ENCODE peak calls at places on chromosomes 13 and 19, in nine cellular contexts. One of them, this sample, is unnamed.

GRCh38 chr19:55106591-55106990 is 10.8 kb downstream of the PPP1R12C start:
- DNase-seq in psoas muscle: no peak
- DNase-seq in activated CD4-positive, alpha-beta T cell treated with anti-CD3 and anti-CD28 coated beads for 24 hours: no peak
- DNase-seq in foreskin melanocyte: no peak
- DNase-seq in stimulated activated CD4-positive, alpha-beta T cell treated with anti-CD3 and anti-CD28 coated beads, Interleukin-4, amount 100 ng/mL, for 4 hours: no peak
- DNase-seq in bronchial epithelial cell: no peak
- DNase-seq in ovary: no peak
- DNase-seq in astrocyte: no peak
- DNase-seq in germinal center: no peak
- DNase-seq in this sample: no peak

GRCh38 chr13:113552079-113552478 is 32.5 kb upstream of the TFDP1 start:
- DNase-seq in foreskin melanocyte: no peak
- DNase-seq in astrocyte: no peak
- DNase-seq in psoas muscle: no peak
- DNase-seq in bronchial epithelial cell: no peak
- DNase-seq in activated CD4-positive, alpha-beta T cell treated with anti-CD3 and anti-CD28 coated beads for 24 hours: no peak
- DNase-seq in stimulated activated CD4-positive, alpha-beta T cell treated with anti-CD3 and anti-CD28 coated beads, Interleukin-4, amount 100 ng/mL, for 4 hours: no peak
- DNase-seq in germinal center: no peak
- DNase-seq in ovary: peak
- DNase-seq in this sample: no peak

GRCh38 chr13:32150239-32150638 is 118.7 kb downstream of the FRY start:
- DNase-seq in foreskin melanocyte: no peak
- DNase-seq in ovary: no peak
- DNase-seq in psoas muscle: no peak
- DNase-seq in stimulated activated CD4-positive, alpha-beta T cell treated with anti-CD3 and anti-CD28 coated beads, Interleukin-4, amount 100 ng/mL, for 4 hours: no peak
- DNase-seq in astrocyte: no peak
- DNase-seq in germinal center: no peak
- DNase-seq in bronchial epithelial cell: no peak
- DNase-seq in activated CD4-positive, alpha-beta T cell treated with anti-CD3 and anti-CD28 coated beads for 24 hours: no peak
- DNase-seq in this sample: no peak

GRCh38 chr13:104253063-104253680 is 1187.0 kb upstream of the SLC10A2 start:
- DNase-seq in germinal center: no peak
- DNase-seq in psoas muscle: no peak
- DNase-seq in ovary: no peak
- DNase-seq in foreskin melanocyte: no peak
- DNase-seq in bronchial epithelial cell: no peak
- DNase-seq in astrocyte: peak
- DNase-seq in stimulated activated CD4-positive, alpha-beta T cell treated with anti-CD3 and anti-CD28 coated beads, Interleukin-4, amount 100 ng/mL, for 4 hours: no peak
- DNase-seq in activated CD4-positive, alpha-beta T cell treated with anti-CD3 and anti-CD28 coated beads for 24 hours: no peak
- DNase-seq in this sample: no peak

GRCh38 chr19:47485210-47485609 is 1.2 kb upstream of the KPTN start:
- DNase-seq in psoas muscle: no peak
- DNase-seq in germinal center: no peak
- DNase-seq in stimulated activated CD4-positive, alpha-beta T cell treated with anti-CD3 and anti-CD28 coated beads, Interleukin-4, amount 100 ng/mL, for 4 hours: no peak
- DNase-seq in foreskin melanocyte: no peak
- DNase-seq in ovary: no peak
- DNase-seq in activated CD4-positive, alpha-beta T cell treated with anti-CD3 and anti-CD28 coated beads for 24 hours: no peak
- DNase-seq in astrocyte: no peak
- DNase-seq in bronchial epithelial cell: no peak
- DNase-seq in this sample: no peak

GRCh38 chr13:72932250-72932649 is 126.6 kb upstream of the KLF5 start:
- DNase-seq in ovary: no peak
- DNase-seq in activated CD4-positive, alpha-beta T cell treated with anti-CD3 and anti-CD28 coated beads for 24 hours: no peak
- DNase-seq in psoas muscle: no peak
- DNase-seq in foreskin melanocyte: no peak
- DNase-seq in astrocyte: no peak
- DNase-seq in germinal center: no peak
- DNase-seq in stimulated activated CD4-positive, alpha-beta T cell treated with anti-CD3 and anti-CD28 coated beads, Interleukin-4, amount 100 ng/mL, for 4 hours: no peak
- DNase-seq in bronchial epithelial cell: no peak
- DNase-seq in this sample: no peak

GRCh38 chr13:48235814-48236135 is 2.8 kb downstream of the ITM2B start:
- DNase-seq in bronchial epithelial cell: no peak
- DNase-seq in germinal center: no peak
- DNase-seq in foreskin melanocyte: no peak
- DNase-seq in psoas muscle: no peak
- DNase-seq in stimulated activated CD4-positive, alpha-beta T cell treated with anti-CD3 and anti-CD28 coated beads, Interleukin-4, amount 100 ng/mL, for 4 hours: no peak
- DNase-seq in ovary: no peak
- DNase-seq in activated CD4-positive, alpha-beta T cell treated with anti-CD3 and anti-CD28 coated beads for 24 hours: no peak
- DNase-seq in astrocyte: no peak
- DNase-seq in this sample: no peak

GRCh38 chr19:50836543-50837195 is 3.3 kb upstream of the KLK15 start:
- DNase-seq in bronchial epithelial cell: no peak
- DNase-seq in germinal center: no peak
- DNase-seq in activated CD4-positive, alpha-beta T cell treated with anti-CD3 and anti-CD28 coated beads for 24 hours: no peak
- DNase-seq in astrocyte: no peak
- DNase-seq in ovary: no peak
- DNase-seq in stimulated activated CD4-positive, alpha-beta T cell treated with anti-CD3 and anti-CD28 coated beads, Interleukin-4, amount 100 ng/mL, for 4 hours: no peak
- DNase-seq in psoas muscle: no peak
- DNase-seq in foreskin melanocyte: no peak
- DNase-seq in this sample: no peak

GRCh38 chr13:110455941-110456340 is 105.6 kb downstream of the RAB20 start:
- DNase-seq in psoas muscle: peak
- DNase-seq in germinal center: peak
- DNase-seq in foreskin melanocyte: peak
- DNase-seq in bronchial epithelial cell: peak
- DNase-seq in activated CD4-positive, alpha-beta T cell treated with anti-CD3 and anti-CD28 coated beads for 24 hours: peak
- DNase-seq in ovary: peak
- DNase-seq in stimulated activated CD4-positive, alpha-beta T cell treated with anti-CD3 and anti-CD28 coated beads, Interleukin-4, amount 100 ng/mL, for 4 hours: peak
- DNase-seq in astrocyte: peak
- DNase-seq in this sample: peak

GRCh38 chr19:2351591-2351990 is 8.5 kb upstream of the TMPRSS9 start:
- DNase-seq in germinal center: no peak
- DNase-seq in psoas muscle: no peak
- DNase-seq in stimulated activated CD4-positive, alpha-beta T cell treated with anti-CD3 and anti-CD28 coated beads, Interleukin-4, amount 100 ng/mL, for 4 hours: no peak
- DNase-seq in ovary: no peak
- DNase-seq in astrocyte: no peak
- DNase-seq in bronchial epithelial cell: no peak
- DNase-seq in activated CD4-positive, alpha-beta T cell treated with anti-CD3 and anti-CD28 coated beads for 24 hours: no peak
- DNase-seq in foreskin melanocyte: no peak
- DNase-seq in this sample: no peak

GRCh38 chr13:54660277-54660676 is 1631.7 kb downstream of the OLFM4 start:
- DNase-seq in germinal center: no peak
- DNase-seq in foreskin melanocyte: no peak
- DNase-seq in bronchial epithelial cell: no peak
- DNase-seq in activated CD4-positive, alpha-beta T cell treated with anti-CD3 and anti-CD28 coated beads for 24 hours: no peak
- DNase-seq in psoas muscle: no peak
- DNase-seq in astrocyte: no peak
- DNase-seq in ovary: no peak
- DNase-seq in stimulated activated CD4-positive, alpha-beta T cell treated with anti-CD3 and anti-CD28 coated beads, Interleukin-4, amount 100 ng/mL, for 4 hours: no peak
- DNase-seq in this sample: no peak

GRCh38 chr13:50892162-50892944 is 17.2 kb upstream of the RNASEH2B start:
- DNase-seq in astrocyte: no peak
- DNase-seq in activated CD4-positive, alpha-beta T cell treated with anti-CD3 and anti-CD28 coated beads for 24 hours: no peak
- DNase-seq in germinal center: peak
- DNase-seq in stimulated activated CD4-positive, alpha-beta T cell treated with anti-CD3 and anti-CD28 coated beads, Interleukin-4, amount 100 ng/mL, for 4 hours: no peak
- DNase-seq in psoas muscle: no peak
- DNase-seq in foreskin melanocyte: no peak
- DNase-seq in ovary: no peak
- DNase-seq in bronchial epithelial cell: no peak
- DNase-seq in this sample: no peak

GRCh38 chr19:43668406-43669158 is 1.4 kb downstream of the PLAUR start:
- DNase-seq in activated CD4-positive, alpha-beta T cell treated with anti-CD3 and anti-CD28 coated beads for 24 hours: peak
- DNase-seq in psoas muscle: peak
- DNase-seq in stimulated activated CD4-positive, alpha-beta T cell treated with anti-CD3 and anti-CD28 coated beads, Interleukin-4, amount 100 ng/mL, for 4 hours: peak
- DNase-seq in astrocyte: peak
- DNase-seq in foreskin melanocyte: peak
- DNase-seq in germinal center: peak
- DNase-seq in bronchial epithelial cell: peak
- DNase-seq in ovary: peak
- DNase-seq in this sample: peak

GRCh38 chr19:23365222-23365621 is 30.0 kb downstream of the ZNF91 start:
- DNase-seq in germinal center: no peak
- DNase-seq in ovary: no peak
- DNase-seq in foreskin melanocyte: no peak
- DNase-seq in bronchial epithelial cell: peak
- DNase-seq in stimulated activated CD4-positive, alpha-beta T cell treated with anti-CD3 and anti-CD28 coated beads, Interleukin-4, amount 100 ng/mL, for 4 hours: no peak
- DNase-seq in psoas muscle: no peak
- DNase-seq in astrocyte: no peak
- DNase-seq in activated CD4-positive, alpha-beta T cell treated with anti-CD3 and anti-CD28 coated beads for 24 hours: no peak
- DNase-seq in this sample: no peak

GRCh38 chr19:41352609-41353465 is 885 bp downstream of the TGFB1 start:
- DNase-seq in germinal center: peak
- DNase-seq in activated CD4-positive, alpha-beta T cell treated with anti-CD3 and anti-CD28 coated beads for 24 hours: peak
- DNase-seq in psoas muscle: peak
- DNase-seq in ovary: peak
- DNase-seq in foreskin melanocyte: no peak
- DNase-seq in bronchial epithelial cell: peak
- DNase-seq in stimulated activated CD4-positive, alpha-beta T cell treated with anti-CD3 and anti-CD28 coated beads, Interleukin-4, amount 100 ng/mL, for 4 hours: peak
- DNase-seq in astrocyte: no peak
- DNase-seq in this sample: no peak

GRCh38 chr13:32538234-32538620 is 368 bp downstream of the N4BP2L2 start:
- DNase-seq in activated CD4-positive, alpha-beta T cell treated with anti-CD3 and anti-CD28 coated beads for 24 hours: peak
- DNase-seq in ovary: peak
- DNase-seq in psoas muscle: peak
- DNase-seq in stimulated activated CD4-positive, alpha-beta T cell treated with anti-CD3 and anti-CD28 coated beads, Interleukin-4, amount 100 ng/mL, for 4 hours: no peak
- DNase-seq in foreskin melanocyte: no peak
- DNase-seq in bronchial epithelial cell: peak
- DNase-seq in germinal center: peak
- DNase-seq in astrocyte: peak
- DNase-seq in this sample: no peak

GRCh38 chr19:46073268-46073922 is 32.6 kb upstream of the IGFL4 start:
- DNase-seq in activated CD4-positive, alpha-beta T cell treated with anti-CD3 and anti-CD28 coated beads for 24 hours: no peak
- DNase-seq in bronchial epithelial cell: no peak
- DNase-seq in germinal center: no peak
- DNase-seq in astrocyte: no peak
- DNase-seq in foreskin melanocyte: no peak
- DNase-seq in ovary: no peak
- DNase-seq in psoas muscle: no peak
- DNase-seq in stimulated activated CD4-positive, alpha-beta T cell treated with anti-CD3 and anti-CD28 coated beads, Interleukin-4, amount 100 ng/mL, for 4 hours: no peak
- DNase-seq in this sample: no peak

GRCh38 chr13:31334994-31335549 is 135.3 kb downstream of the B3GLCT start:
- DNase-seq in astrocyte: no peak
- DNase-seq in stimulated activated CD4-positive, alpha-beta T cell treated with anti-CD3 and anti-CD28 coated beads, Interleukin-4, amount 100 ng/mL, for 4 hours: no peak
- DNase-seq in foreskin melanocyte: no peak
- DNase-seq in bronchial epithelial cell: peak
- DNase-seq in germinal center: no peak
- DNase-seq in activated CD4-positive, alpha-beta T cell treated with anti-CD3 and anti-CD28 coated beads for 24 hours: no peak
- DNase-seq in ovary: no peak
- DNase-seq in psoas muscle: no peak
- DNase-seq in this sample: no peak

GRCh38 chr19:8512115-8512967 is 1.6 kb downstream of the ZNF414 start:
- DNase-seq in astrocyte: no peak
- DNase-seq in foreskin melanocyte: no peak
- DNase-seq in stimulated activated CD4-positive, alpha-beta T cell treated with anti-CD3 and anti-CD28 coated beads, Interleukin-4, amount 100 ng/mL, for 4 hours: no peak
- DNase-seq in germinal center: peak
- DNase-seq in bronchial epithelial cell: peak
- DNase-seq in ovary: peak
- DNase-seq in activated CD4-positive, alpha-beta T cell treated with anti-CD3 and anti-CD28 coated beads for 24 hours: no peak
- DNase-seq in psoas muscle: no peak
- DNase-seq in this sample: no peak

GRCh38 chr19:44876930-44877530 is 14.0 kb upstream of the TOMM40 start:
- DNase-seq in foreskin melanocyte: no peak
- DNase-seq in stimulated activated CD4-positive, alpha-beta T cell treated with anti-CD3 and anti-CD28 coated beads, Interleukin-4, amount 100 ng/mL, for 4 hours: no peak
- DNase-seq in astrocyte: no peak
- DNase-seq in psoas muscle: no peak
- DNase-seq in germinal center: no peak
- DNase-seq in activated CD4-positive, alpha-beta T cell treated with anti-CD3 and anti-CD28 coated beads for 24 hours: no peak
- DNase-seq in bronchial epithelial cell: no peak
- DNase-seq in ovary: no peak
- DNase-seq in this sample: no peak

GRCh38 chr13:112635323-112635722 is 47.4 kb upstream of the TUBGCP3 start:
- DNase-seq in astrocyte: no peak
- DNase-seq in bronchial epithelial cell: no peak
- DNase-seq in activated CD4-positive, alpha-beta T cell treated with anti-CD3 and anti-CD28 coated beads for 24 hours: no peak
- DNase-seq in germinal center: no peak
- DNase-seq in ovary: no peak
- DNase-seq in stimulated activated CD4-positive, alpha-beta T cell treated with anti-CD3 and anti-CD28 coated beads, Interleukin-4, amount 100 ng/mL, for 4 hours: no peak
- DNase-seq in psoas muscle: no peak
- DNase-seq in foreskin melanocyte: no peak
- DNase-seq in this sample: no peak

GRCh38 chr19:21321134-21321533 is 8.1 kb downstream of the ZNF708 start:
- DNase-seq in activated CD4-positive, alpha-beta T cell treated with anti-CD3 and anti-CD28 coated beads for 24 hours: no peak
- DNase-seq in psoas muscle: no peak
- DNase-seq in germinal center: no peak
- DNase-seq in stimulated activated CD4-positive, alpha-beta T cell treated with anti-CD3 and anti-CD28 coated beads, Interleukin-4, amount 100 ng/mL, for 4 hours: no peak
- DNase-seq in astrocyte: peak
- DNase-seq in foreskin melanocyte: no peak
- DNase-seq in ovary: no peak
- DNase-seq in bronchial epithelial cell: no peak
- DNase-seq in this sample: no peak

This sample was measured in D721Med.